ENCODE peak calls at places on chromosomes 4 and X, in seven cellular contexts. P is fibroblast of lung, D is pancreas, Y is PC-9, X is HAP-1, H is kidney, T is body of pancreas. F is an unnamed sample. For H3K9me3, the result is how much of the 10 kb centered on the place peaks cover.

GRCh38 chrX:45164021-45164621 is 36.6 kb downstream of the DIPK2B start:
- DNase-seq in D (no peak), P (peak), T (peak), X (no peak), H (no peak), Y (no peak), F (no peak)

GRCh38 chr4:4206204-4206603 is 20.5 kb downstream of the OTOP1 start:
- DNase-seq in T (no peak), X (no peak), D (no peak), H (no peak), Y (no peak), P (no peak), F (no peak)

GRCh38 chr4:139622856-139623255 is 42.8 kb upstream of the MGST2 start:
- DNase-seq in P (no peak), Y (no peak), T (no peak), D (no peak), X (peak), H (no peak), F (no peak)

GRCh38 chrX:131544218-131544617 is 344 bp downstream of the OR13H1 start:
- DNase-seq in Y (no peak), T (no peak), X (no peak), H (no peak), D (no peak), P (no peak), F (no peak)

GRCh38 chrX:111719426-111720210 is 38.6 kb downstream of the ALG13 start:
- DNase-seq in X (no peak), P (peak), D (no peak), Y (no peak), H (no peak), T (no peak), F (no peak)

GRCh38 chrX:81202413-81202794 is 502 bp downstream of the SH3BGRL start:
- DNase-seq in P (peak), Y (no peak), H (no peak), T (no peak), D (no peak), X (no peak), F (no peak)

GRCh38 chrX:136126892-136127406 is 20.4 kb upstream of the FHL1 start:
- DNase-seq in X (no peak), P (peak), D (no peak), H (no peak), Y (no peak), T (no peak), F (no peak)

GRCh38 chr4:6612961-6613675 is 27.4 kb upstream of the MRFAP1 start:
- DNase-seq in T (no peak), Y (no peak), H (peak), P (no peak), D (peak), X (no peak), F (no peak)

GRCh38 chr4:176579233-176579632 is 213.5 kb downstream of the VEGFC start:
- DNase-seq in P (no peak), H (no peak), T (no peak), Y (no peak), D (no peak), X (no peak), F (no peak)

GRCh38 chr4:103484521-103484920 is 235.3 kb downstream of the TACR3 start:
- DNase-seq in P (no peak), Y (peak), T (no peak), H (no peak), D (no peak), X (no peak), F (no peak)

GRCh38 chr4:138935-139334 is 14.6 kb downstream of the ZNF718 start:
- DNase-seq in X (no peak), D (no peak), P (no peak), H (no peak), Y (no peak), T (no peak), F (no peak)

DNA sequence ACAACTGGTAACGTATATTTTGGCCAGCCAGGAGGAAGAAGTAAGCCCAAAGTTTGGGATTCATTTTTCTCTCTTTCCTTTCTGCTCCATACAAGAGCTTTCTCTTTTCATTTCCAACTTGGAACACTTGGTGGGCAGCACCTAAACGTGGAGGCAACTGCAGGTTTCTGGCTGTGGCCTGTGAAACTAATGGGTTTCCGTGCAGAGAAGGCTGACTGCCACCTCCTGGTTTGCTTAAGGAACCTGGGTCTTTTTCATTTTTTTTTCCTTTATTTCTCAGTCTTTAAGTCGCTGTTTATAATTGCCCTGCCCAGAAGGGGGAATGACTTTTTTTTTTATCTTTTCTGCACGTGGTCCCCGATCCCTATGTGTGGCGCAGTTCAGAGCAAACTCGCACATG is 15.4 kb downstream of the ZNF718 start:
- DNase-seq in Y (no peak), H (no peak), P (no peak), T (no peak), X (no peak), D (no peak), F (no peak)
- H3K9me3 ChIP-seq in Y (under half), H (under half), P (under half), T (under half), X (under half), D (under half), F (under half)

GRCh38 chrX:41457618-41458192 is 10.6 kb downstream of the NYX start:
- DNase-seq in D (no peak), H (peak), T (no peak), X (peak), P (no peak), Y (no peak), F (no peak)
- H3K9me3 ChIP-seq in D (under half), H (under half), T (under half), X (under half), P (under half), Y (under half), F (under half)

GRCh38 chr4:84498203-84499026 is 677 bp downstream of the NKX6-1 start:
- DNase-seq in H (peak), X (peak), D (peak), P (peak), Y (no peak), T (peak), F (peak)
- H3K9me3 ChIP-seq in H (under half), X (under half), D (under half), P (under half), Y (under half), T (under half), F (under half)

GRCh38 chr4:25233737-25234389 is at the start of gene PI4K2B:
- DNase-seq in P (peak), H (peak), X (peak), D (peak), T (peak), Y (peak), F (peak)

GRCh38 chr4:25229804-25230203 is 4.0 kb upstream of the PI4K2B start:
- DNase-seq in D (no peak), H (no peak), P (no peak), X (no peak), Y (no peak), T (no peak), F (no peak)

GRCh38 chr4:25235401-25235800 is 1.6 kb downstream of the PI4K2B start:
- DNase-seq in P (no peak), H (no peak), X (no peak), T (no peak), D (no peak), Y (no peak), F (no peak)

GRCh38 chr4:25234390-25235367 is 846 bp downstream of the PI4K2B start:
- DNase-seq in P (peak), D (peak), H (peak), Y (peak), X (peak), T (peak), F (peak)

DNA sequence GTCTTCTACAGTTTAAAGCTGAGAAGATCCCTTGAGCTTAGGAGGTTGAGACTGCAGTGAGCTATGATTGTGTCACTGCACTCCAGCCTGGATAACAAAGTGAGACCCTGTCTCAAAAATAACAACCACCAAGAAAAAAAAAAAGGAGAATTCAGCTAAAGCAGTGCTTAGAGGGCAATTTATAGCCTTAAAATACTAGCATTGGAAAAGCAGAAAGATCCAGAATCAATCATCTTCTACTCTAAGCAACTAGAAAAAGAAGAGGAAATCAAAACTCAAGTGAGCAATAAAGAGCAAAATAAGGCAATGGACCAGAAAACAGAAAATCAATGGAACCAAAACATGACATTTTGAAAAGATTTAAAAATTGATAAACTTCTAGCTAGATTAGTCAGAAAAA is 639 bp upstream of the PI4K2B start:
- DNase-seq in X (no peak), H (no peak), T (no peak), D (no peak), P (no peak), Y (no peak), F (no peak)
- H3K9me3 ChIP-seq in X (under half), H (under half), T (under half), D (under half), P (under half), Y (under half), F (under half)

F was measured in MG63.